ENCODE peak calls at places on chromosomes 16 and 17, in four cellular contexts. R is nucleus accumbens; Q is aorta; M is CD4-positive, alpha-beta T cell. F is an unnamed sample.

GRCh38 chr16:31215287-31216115 is 1.4 kb downstream of the PYDC1 start:
- DNase-seq in M (peak; percentile 16), R (no peak), Q (peak; percentile 86), F (no peak)

GRCh38 chr17:37177234-37177633 is 198.6 kb upstream of the C17orf78 start:
- DNase-seq in M (no peak), Q (no peak), R (no peak), F (no peak)

GRCh38 chr17:75404223-75404738 is 1.2 kb downstream of the GRB2 start:
- DNase-seq in Q (peak; percentile 84), M (peak; percentile 45), R (peak; percentile 24), F (peak; percentile 83)

GRCh38 chr16:8708546-8708945 is 34.1 kb downstream of the ABAT start:
- DNase-seq in M (no peak), R (no peak), Q (no peak), F (no peak)

GRCh38 chr17:70040336-70040735 is 34.7 kb upstream of the KCNJ16 start:
- DNase-seq in Q (no peak), M (no peak), R (no peak), F (no peak)

GRCh38 chr17:16900288-16900882 is 71.5 kb downstream of the TNFRSF13B start:
- DNase-seq in Q (peak; percentile 14), M (no peak), R (no peak), F (no peak)

GRCh38 chr17:49548051-49548505 is 27.6 kb upstream of the NXPH3 start:
- DNase-seq in R (no peak), Q (no peak), M (no peak), F (no peak)

GRCh38 chr16:22386976-22387375 is 12.6 kb upstream of the CDR2 start:
- DNase-seq in R (no peak), M (no peak), Q (no peak), F (no peak)

GRCh38 chr16:13148294-13148693 is 246.9 kb downstream of the SHISA9 start:
- DNase-seq in Q (no peak), M (no peak), R (no peak), F (no peak)

GRCh38 chr17:50269477-50270429 is 4.5 kb upstream of the TMEM92 start:
- DNase-seq in R (no peak), M (peak; percentile 44), Q (peak; percentile 89), F (peak; percentile 88)

F was measured in sigmoid colon.